ENCODE peak calls at places on chromosomes 1 and 21, in nine cellular contexts. One of them, this sample, is unnamed.

GRCh38 chr1:109184657-109185056 is 29.1 kb upstream of the SARS1 start:
- DNase-seq in naive thymus-derived CD4-positive, alpha-beta T cell: no peak
- DNase-seq in NAMALWA: no peak
- DNase-seq in adrenal gland: no peak
- DNase-seq in ELF-1: no peak
- DNase-seq in NCI-H345: no peak
- DNase-seq in NCI-H1694 treated with DMSO at 0.1 percent for 48 hours: no peak
- DNase-seq in HFF-Myc: no peak
- DNase-seq in PC-3: no peak
- DNase-seq in this sample: no peak

GRCh38 chr1:202860744-202861419 is 28.1 kb downstream of the RABIF start:
- DNase-seq in NCI-H1694 treated with DMSO at 0.1 percent for 48 hours: peak
- DNase-seq in PC-3: peak
- DNase-seq in NAMALWA: no peak
- DNase-seq in naive thymus-derived CD4-positive, alpha-beta T cell: no peak
- DNase-seq in ELF-1: peak
- DNase-seq in HFF-Myc: no peak
- DNase-seq in adrenal gland: peak
- DNase-seq in NCI-H345: peak
- DNase-seq in this sample: peak

GRCh38 chr1:235503333-235504121 is 725 bp downstream of the B3GALNT2 start:
- DNase-seq in NCI-H345: peak
- DNase-seq in adrenal gland: peak
- DNase-seq in NCI-H1694 treated with DMSO at 0.1 percent for 48 hours: peak
- DNase-seq in NAMALWA: peak
- DNase-seq in naive thymus-derived CD4-positive, alpha-beta T cell: peak
- DNase-seq in HFF-Myc: no peak
- DNase-seq in PC-3: peak
- DNase-seq in ELF-1: peak
- DNase-seq in this sample: peak

GRCh38 chr21:20443558-20444155 is 554.6 kb upstream of the NCAM2 start:
- DNase-seq in ELF-1: peak
- DNase-seq in adrenal gland: no peak
- DNase-seq in PC-3: peak
- DNase-seq in NCI-H1694 treated with DMSO at 0.1 percent for 48 hours: peak
- DNase-seq in NCI-H345: peak
- DNase-seq in HFF-Myc: no peak
- DNase-seq in NAMALWA: peak
- DNase-seq in naive thymus-derived CD4-positive, alpha-beta T cell: no peak
- DNase-seq in this sample: no peak

GRCh38 chr1:61953076-61953789 is 211.0 kb downstream of the PATJ start:
- DNase-seq in NCI-H1694 treated with DMSO at 0.1 percent for 48 hours: no peak
- DNase-seq in HFF-Myc: no peak
- DNase-seq in ELF-1: no peak
- DNase-seq in naive thymus-derived CD4-positive, alpha-beta T cell: no peak
- DNase-seq in NCI-H345: no peak
- DNase-seq in adrenal gland: no peak
- DNase-seq in NAMALWA: no peak
- DNase-seq in PC-3: no peak
- DNase-seq in this sample: no peak

GRCh38 chr1:111747282-111747734 is 8.1 kb upstream of the INKA2 start:
- DNase-seq in adrenal gland: peak
- DNase-seq in ELF-1: peak
- DNase-seq in HFF-Myc: peak
- DNase-seq in naive thymus-derived CD4-positive, alpha-beta T cell: peak
- DNase-seq in PC-3: peak
- DNase-seq in NCI-H1694 treated with DMSO at 0.1 percent for 48 hours: peak
- DNase-seq in NAMALWA: peak
- DNase-seq in NCI-H345: peak
- DNase-seq in this sample: peak

GRCh38 chr1:81113688-81114087 is 687.0 kb upstream of the ADGRL2 start:
- DNase-seq in adrenal gland: no peak
- DNase-seq in naive thymus-derived CD4-positive, alpha-beta T cell: no peak
- DNase-seq in HFF-Myc: no peak
- DNase-seq in ELF-1: no peak
- DNase-seq in PC-3: peak
- DNase-seq in NCI-H345: no peak
- DNase-seq in NCI-H1694 treated with DMSO at 0.1 percent for 48 hours: no peak
- DNase-seq in NAMALWA: no peak
- DNase-seq in this sample: no peak

GRCh38 chr1:211133393-211133840 is 531 bp downstream of the KCNH1 start:
- DNase-seq in ELF-1: no peak
- DNase-seq in NCI-H1694 treated with DMSO at 0.1 percent for 48 hours: peak
- DNase-seq in HFF-Myc: no peak
- DNase-seq in NAMALWA: no peak
- DNase-seq in PC-3: no peak
- DNase-seq in NCI-H345: peak
- DNase-seq in adrenal gland: no peak
- DNase-seq in naive thymus-derived CD4-positive, alpha-beta T cell: no peak
- DNase-seq in this sample: peak

GRCh38 chr1:204628868-204629267 is 56.7 kb downstream of the LRRN2 start:
- DNase-seq in PC-3: no peak
- DNase-seq in NCI-H1694 treated with DMSO at 0.1 percent for 48 hours: no peak
- DNase-seq in naive thymus-derived CD4-positive, alpha-beta T cell: no peak
- DNase-seq in adrenal gland: no peak
- DNase-seq in NAMALWA: no peak
- DNase-seq in HFF-Myc: no peak
- DNase-seq in NCI-H345: no peak
- DNase-seq in ELF-1: no peak
- DNase-seq in this sample: no peak

GRCh38 chr1:4396571-4396970 is 257.8 kb upstream of the AJAP1 start:
- DNase-seq in NCI-H345: peak
- DNase-seq in PC-3: no peak
- DNase-seq in naive thymus-derived CD4-positive, alpha-beta T cell: no peak
- DNase-seq in HFF-Myc: no peak
- DNase-seq in NCI-H1694 treated with DMSO at 0.1 percent for 48 hours: no peak
- DNase-seq in ELF-1: peak
- DNase-seq in NAMALWA: no peak
- DNase-seq in adrenal gland: no peak
- DNase-seq in this sample: no peak

GRCh38 chr1:23400324-23401110 is 24.0 kb downstream of the TCEA3 start:
- DNase-seq in NCI-H1694 treated with DMSO at 0.1 percent for 48 hours: no peak
- DNase-seq in PC-3: no peak
- DNase-seq in adrenal gland: no peak
- DNase-seq in NCI-H345: no peak
- DNase-seq in NAMALWA: no peak
- DNase-seq in HFF-Myc: no peak
- DNase-seq in naive thymus-derived CD4-positive, alpha-beta T cell: no peak
- DNase-seq in ELF-1: no peak
- DNase-seq in this sample: no peak

GRCh38 chr1:170044187-170044586 is 30.3 kb downstream of the KIFAP3 start:
- DNase-seq in NCI-H1694 treated with DMSO at 0.1 percent for 48 hours: no peak
- DNase-seq in NCI-H345: no peak
- DNase-seq in NAMALWA: no peak
- DNase-seq in PC-3: no peak
- DNase-seq in ELF-1: no peak
- DNase-seq in naive thymus-derived CD4-positive, alpha-beta T cell: no peak
- DNase-seq in adrenal gland: no peak
- DNase-seq in HFF-Myc: no peak
- DNase-seq in this sample: no peak